ENCODE peak calls at places on chromosomes 16 and 17, in four cellular contexts. One of them, this sample, is unnamed.

GRCh38 chr16:57516176-57516725 is 20.1 kb downstream of the CCDC102A start:
- DNase-seq in K562: no peak
- DNase-seq in GM12878: no peak
- DNase-seq in H1: no peak
- DNase-seq in this sample: no peak

GRCh38 chr16:67504190-67505021 is 21.1 kb upstream of the AGRP start:
- DNase-seq in K562: peak; percentile 95
- DNase-seq in GM12878: no peak
- DNase-seq in H1: no peak
- DNase-seq in this sample: peak; percentile 24

GRCh38 chr17:38550661-38551060 is 55.1 kb downstream of the SRCIN1 start:
- DNase-seq in K562: peak; percentile 56
- DNase-seq in GM12878: no peak
- DNase-seq in H1: no peak
- DNase-seq in this sample: peak; percentile 54

GRCh38 chr17:41689497-41690299 is 1.0 kb downstream of the EIF1 start:
- DNase-seq in K562: peak; percentile 77
- DNase-seq in GM12878: no peak
- DNase-seq in H1: no peak
- DNase-seq in this sample: peak; percentile 69

GRCh38 chr16:18796377-18796776 is 5.0 kb downstream of the ARL6IP1 start:
- DNase-seq in K562: no peak
- DNase-seq in GM12878: no peak
- DNase-seq in H1: no peak
- DNase-seq in this sample: no peak

GRCh38 chr16:56964243-56965148 is 2.7 kb downstream of the CETP start:
- DNase-seq in K562: peak; percentile 94
- DNase-seq in GM12878: no peak
- DNase-seq in H1: peak; percentile 88
- DNase-seq in this sample: peak; percentile 84

GRCh38 chr16:75589301-75589700 is 23.1 kb downstream of the GABARAPL2 start:
- DNase-seq in K562: no peak
- DNase-seq in GM12878: no peak
- DNase-seq in H1: no peak
- DNase-seq in this sample: no peak

GRCh38 chr17:79027274-79027924 is 3.4 kb downstream of the C1QTNF1 start:
- DNase-seq in K562: peak; percentile 37
- DNase-seq in GM12878: no peak
- DNase-seq in H1: no peak
- DNase-seq in this sample: no peak

GRCh38 chr16:23125277-23125676 is 24.0 kb downstream of the USP31 start:
- DNase-seq in K562: no peak
- DNase-seq in GM12878: no peak
- DNase-seq in H1: no peak
- DNase-seq in this sample: no peak

GRCh38 chr17:16150251-16150859 is 65.0 kb downstream of the NCOR1 start:
- DNase-seq in K562: no peak
- DNase-seq in GM12878: no peak
- DNase-seq in H1: no peak
- DNase-seq in this sample: peak; percentile 80

GRCh38 chr17:40598021-40598927 is 33.0 kb upstream of the CCR7 start:
- DNase-seq in K562: no peak
- DNase-seq in GM12878: no peak
- DNase-seq in H1: no peak
- DNase-seq in this sample: no peak

GRCh38 chr16:27066655-27067054 is at the start of gene C16orf82:
- DNase-seq in K562: no peak
- DNase-seq in GM12878: no peak
- DNase-seq in H1: no peak
- DNase-seq in this sample: no peak

GRCh38 chr16:27070776-27071175 is 4.0 kb downstream of the C16orf82 start:
- DNase-seq in K562: no peak
- DNase-seq in GM12878: no peak
- DNase-seq in H1: no peak
- DNase-seq in this sample: no peak

GRCh38 chr16:27067138-27067537 is 411 bp downstream of the C16orf82 start:
- DNase-seq in K562: no peak
- DNase-seq in GM12878: no peak
- DNase-seq in H1: no peak
- DNase-seq in this sample: no peak
- TF ChIP-seq CHD1 in K562: no peak
- TF ChIP-seq CHD1 in GM12878: no peak
- TF ChIP-seq CHD1 in H1: no peak
- TF ChIP-seq CHD1 in this sample: no peak

GRCh38 chr17:48642843-48643696 is 16.9 kb upstream of the HOXB9 start:
- DNase-seq in K562: no peak
- DNase-seq in GM12878: no peak
- DNase-seq in H1: no peak
- DNase-seq in this sample: no peak

GRCh38 chr17:48644910-48645557 is 18.9 kb upstream of the HOXB9 start:
- DNase-seq in K562: no peak
- DNase-seq in GM12878: no peak
- DNase-seq in H1: no peak
- DNase-seq in this sample: no peak

GRCh38 chr17:48643697-48644012 is 17.5 kb upstream of the HOXB9 start:
- DNase-seq in K562: no peak
- DNase-seq in GM12878: no peak
- DNase-seq in H1: no peak
- DNase-seq in this sample: no peak

GRCh38 chr17:48645639-48646182 is 19.6 kb upstream of the HOXB9 start:
- DNase-seq in K562: no peak
- DNase-seq in GM12878: no peak
- DNase-seq in H1: no peak
- DNase-seq in this sample: no peak

DNA sequence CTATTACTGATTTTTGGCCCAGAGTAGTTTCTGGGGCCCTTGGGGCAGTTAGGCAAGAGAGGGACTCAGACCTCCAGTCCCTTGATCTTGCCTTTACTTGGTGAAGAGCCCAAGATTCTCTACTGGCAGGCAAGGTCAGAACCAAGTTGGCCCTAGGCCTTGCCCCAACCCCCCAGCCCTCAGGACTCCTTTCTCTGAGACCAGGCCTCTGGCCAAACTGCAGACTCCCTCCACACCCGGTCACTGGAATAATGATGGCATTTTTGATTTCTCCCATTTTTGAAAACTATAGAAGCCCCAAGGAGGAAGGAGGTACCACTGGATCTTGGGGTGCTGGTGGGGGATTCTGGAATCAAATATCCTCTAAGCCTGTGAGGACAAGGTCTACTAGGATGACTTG is 18.0 kb upstream of the HOXB9 start:
- DNase-seq in K562: no peak
- DNase-seq in GM12878: no peak
- DNase-seq in H1: no peak
- DNase-seq in this sample: no peak
- H3K4me2 ChIP-seq in K562: no peak overlapping the region
- H3K4me2 ChIP-seq in GM12878: no peak overlapping the region
- H3K4me2 ChIP-seq in H1: no peak overlapping the region
- H3K4me2 ChIP-seq in this sample: no peak overlapping the region

GRCh38 chr16:17302620-17303019 is 168.1 kb downstream of the XYLT1 start:
- DNase-seq in K562: no peak
- DNase-seq in GM12878: no peak
- DNase-seq in H1: no peak
- DNase-seq in this sample: no peak
- TF ChIP-seq CHD1 in K562: no peak
- TF ChIP-seq CHD1 in GM12878: no peak
- TF ChIP-seq CHD1 in H1: no peak
- TF ChIP-seq CHD1 in this sample: no peak

GRCh38 chr16:85136213-85136704 is 24.0 kb upstream of the CIBAR2 start:
- DNase-seq in K562: peak; percentile 27
- DNase-seq in GM12878: peak; percentile 28
- DNase-seq in H1: no peak
- DNase-seq in this sample: no peak

GRCh38 chr16:85137323-85138072 is 25.2 kb upstream of the CIBAR2 start:
- DNase-seq in K562: peak; percentile 51
- DNase-seq in GM12878: no peak
- DNase-seq in H1: no peak
- DNase-seq in this sample: peak; percentile 85

GRCh38 chr16:85134794-85135153 is 22.5 kb upstream of the CIBAR2 start:
- DNase-seq in K562: peak; percentile 62
- DNase-seq in GM12878: no peak
- DNase-seq in H1: no peak
- DNase-seq in this sample: no peak

GRCh38 chr16:85138073-85138824 is 26.0 kb upstream of the CIBAR2 start:
- DNase-seq in K562: no peak
- DNase-seq in GM12878: no peak
- DNase-seq in H1: no peak
- DNase-seq in this sample: no peak

DNA sequence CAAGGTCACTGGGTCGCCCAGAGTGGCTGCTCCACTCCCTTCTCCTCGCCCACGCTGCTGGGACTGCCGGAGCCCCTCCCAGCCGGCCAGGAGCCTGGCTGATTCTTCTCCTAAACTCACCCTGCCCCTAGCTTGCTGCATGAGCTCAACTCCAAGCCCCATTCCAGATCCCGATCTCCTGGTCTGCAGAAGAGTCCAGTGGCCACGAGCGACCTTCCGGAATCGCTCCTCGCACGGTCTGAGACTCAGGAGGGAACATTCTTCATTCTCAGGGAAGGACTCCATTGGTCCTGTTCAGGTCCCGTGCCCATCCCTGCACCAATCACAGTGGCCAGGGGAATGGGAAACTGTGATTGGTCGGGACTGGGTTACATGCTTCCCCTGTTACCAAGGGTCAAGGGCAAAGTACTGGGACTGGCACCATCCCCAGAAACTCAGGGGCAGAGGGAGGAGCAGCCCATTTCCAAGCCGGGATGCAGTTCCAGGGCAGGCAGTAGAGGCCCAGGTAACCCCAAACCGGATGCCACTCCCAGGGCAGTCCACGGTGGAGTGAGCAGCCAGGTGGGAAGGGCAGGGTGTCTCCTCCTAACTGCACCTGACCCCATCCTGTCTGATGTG is 24.5 kb upstream of the CIBAR2 start:
- DNase-seq in K562: no peak
- DNase-seq in GM12878: no peak
- DNase-seq in H1: no peak
- DNase-seq in this sample: no peak
- H3K4me2 ChIP-seq in K562: no peak overlapping the region
- H3K4me2 ChIP-seq in GM12878: peak overlapping the region; percentile 68
- H3K4me2 ChIP-seq in H1: no peak overlapping the region
- H3K4me2 ChIP-seq in this sample: peak overlapping the region; percentile 11

GRCh38 chr17:50260501-50260911 is 13.8 kb upstream of the TMEM92 start:
- DNase-seq in K562: no peak
- DNase-seq in GM12878: no peak
- DNase-seq in H1: no peak
- DNase-seq in this sample: no peak
- TF ChIP-seq CHD1 in K562: no peak
- TF ChIP-seq CHD1 in GM12878: no peak
- TF ChIP-seq CHD1 in H1: no peak
- TF ChIP-seq CHD1 in this sample: no peak

GRCh38 chr16:4361033-4361943 is 10.2 kb upstream of the PAM16 start:
- DNase-seq in K562: no peak
- DNase-seq in GM12878: no peak
- DNase-seq in H1: no peak
- DNase-seq in this sample: no peak

GRCh38 chr16:4359914-4360313 is 8.8 kb upstream of the PAM16 start:
- DNase-seq in K562: no peak
- DNase-seq in GM12878: no peak
- DNase-seq in H1: no peak
- DNase-seq in this sample: no peak

GRCh38 chr16:4361944-4362311 is 9.7 kb upstream of the VASN start:
- DNase-seq in K562: no peak
- DNase-seq in GM12878: no peak
- DNase-seq in H1: no peak
- DNase-seq in this sample: no peak

GRCh38 chr16:4358831-4359561 is 7.9 kb upstream of the PAM16 start:
- DNase-seq in K562: peak; percentile 74
- DNase-seq in GM12878: no peak
- DNase-seq in H1: no peak
- DNase-seq in this sample: no peak

DNA sequence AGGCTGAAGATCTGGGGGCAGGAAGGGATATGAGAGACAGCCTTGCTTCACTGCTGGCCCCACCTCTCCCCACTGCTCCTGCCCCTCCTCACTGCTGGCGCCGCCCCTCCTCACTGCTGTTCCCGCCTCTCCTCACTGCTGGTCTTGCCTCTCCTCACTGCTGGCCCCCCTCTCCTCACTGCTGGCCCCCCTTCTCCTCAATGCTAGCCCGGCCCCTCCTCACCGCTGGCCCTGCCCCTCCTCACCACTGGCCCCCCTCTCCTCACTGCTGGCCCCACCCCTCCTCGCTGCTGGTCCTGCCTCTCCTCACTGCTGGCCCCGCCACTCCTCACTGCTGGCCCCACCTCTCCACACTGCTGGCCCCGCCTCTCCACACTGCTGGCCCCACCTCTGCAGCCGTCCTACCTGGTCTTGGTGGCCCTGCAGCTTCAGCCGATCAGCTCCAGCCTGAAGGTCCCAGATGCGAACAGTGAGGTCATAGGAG is 9.5 kb upstream of the PAM16 start:
- DNase-seq in K562: peak; percentile 63
- DNase-seq in GM12878: no peak
- DNase-seq in H1: no peak
- DNase-seq in this sample: no peak
- H3K4me2 ChIP-seq in K562: no peak overlapping the region
- H3K4me2 ChIP-seq in GM12878: no peak overlapping the region
- H3K4me2 ChIP-seq in H1: no peak overlapping the region
- H3K4me2 ChIP-seq in this sample: no peak overlapping the region

DNA sequence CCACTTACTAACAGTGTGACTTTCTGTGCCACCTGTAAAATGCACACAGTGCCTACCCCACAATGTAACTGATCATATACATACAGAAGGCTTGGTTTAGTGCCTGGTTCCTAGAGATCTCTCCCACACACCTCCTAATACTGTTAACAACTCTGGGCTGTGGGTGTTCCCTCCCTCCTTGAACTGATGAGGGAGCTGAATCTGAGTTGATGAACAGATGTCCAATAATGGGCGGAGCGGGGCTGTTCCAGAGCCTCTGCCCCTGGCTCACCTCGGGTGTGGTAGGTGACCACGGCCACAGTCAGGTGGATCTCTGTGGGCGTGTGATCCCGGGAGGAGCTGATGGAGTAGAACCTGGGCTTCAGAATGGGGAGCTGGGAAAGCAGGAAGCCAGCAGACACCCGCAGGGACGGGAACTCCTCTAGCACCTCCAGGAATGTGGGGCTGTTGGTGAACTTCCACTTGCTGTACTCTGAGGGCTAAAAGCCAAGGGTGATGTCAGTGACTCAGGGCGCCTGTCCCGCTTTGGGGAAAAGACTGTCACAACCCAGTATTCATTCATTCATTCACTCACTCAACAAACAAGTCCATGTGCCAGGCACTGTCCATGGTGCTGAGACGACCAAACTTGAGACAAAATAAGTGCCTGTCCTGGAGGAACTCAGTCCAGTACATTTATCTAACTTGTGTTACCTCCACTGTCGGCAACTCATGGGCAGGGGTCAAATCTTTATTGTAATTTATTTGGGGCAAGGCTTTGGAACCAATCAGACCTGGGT is 37.6 kb downstream of the NOS2 start:
- DNase-seq in K562: peak; percentile 62
- DNase-seq in GM12878: no peak
- DNase-seq in H1: no peak
- DNase-seq in this sample: peak; percentile 37
- TF ChIP-seq CHD1 in K562: no peak
- TF ChIP-seq CHD1 in GM12878: no peak
- TF ChIP-seq CHD1 in H1: no peak
- TF ChIP-seq CHD1 in this sample: no peak